ENCODE peak calls at places on chromosomes 2 and 18, in ten cellular contexts. One of them, this sample, is unnamed.

GRCh38 chr18:10482985-10483949 is 28.8 kb downstream of the APCDD1 start:
- DNase-seq in Peyer's patch: peak; percentile 74
- DNase-seq in aorta: peak; percentile 71
- DNase-seq in RWPE2: no peak
- DNase-seq in lung: no peak
- DNase-seq in psoas muscle: no peak
- DNase-seq in A549: no peak
- DNase-seq in GM12878: peak; percentile 73
- DNase-seq in astrocyte: no peak
- DNase-seq in ascending aorta: no peak
- DNase-seq in this sample: peak; percentile 77

GRCh38 chr2:145751634-145752033 is 1231.7 kb upstream of the ZEB2 start:
- DNase-seq in Peyer's patch: no peak
- DNase-seq in aorta: peak; percentile 34
- DNase-seq in RWPE2: no peak
- DNase-seq in lung: no peak
- DNase-seq in psoas muscle: no peak
- DNase-seq in A549: no peak
- DNase-seq in GM12878: peak; percentile 70
- DNase-seq in astrocyte: peak; percentile 78
- DNase-seq in ascending aorta: no peak
- DNase-seq in this sample: no peak

GRCh38 chr2:181810823-181811695 is 80.5 kb upstream of the ITPRID2 start:
- DNase-seq in Peyer's patch: peak; percentile 50
- DNase-seq in aorta: no peak
- DNase-seq in RWPE2: peak; percentile 63
- DNase-seq in lung: no peak
- DNase-seq in psoas muscle: no peak
- DNase-seq in A549: peak; percentile 68
- DNase-seq in GM12878: no peak
- DNase-seq in astrocyte: peak; percentile 97
- DNase-seq in ascending aorta: no peak
- DNase-seq in this sample: peak; percentile 34

GRCh38 chr2:43226558-43226954 is at the start of gene ZFP36L2:
- DNase-seq in Peyer's patch: peak; percentile 98
- DNase-seq in aorta: peak; percentile 98
- DNase-seq in RWPE2: peak; percentile 94
- DNase-seq in lung: peak; percentile 95
- DNase-seq in psoas muscle: peak; percentile 97
- DNase-seq in A549: peak; percentile 97
- DNase-seq in GM12878: no peak
- DNase-seq in astrocyte: peak; percentile 84
- DNase-seq in ascending aorta: peak; percentile 78
- DNase-seq in this sample: peak; percentile 99

GRCh38 chr2:68046642-68047240 is 16.1 kb downstream of the C1D start:
- DNase-seq in Peyer's patch: no peak
- DNase-seq in aorta: no peak
- DNase-seq in RWPE2: no peak
- DNase-seq in lung: no peak
- DNase-seq in psoas muscle: no peak
- DNase-seq in A549: no peak
- DNase-seq in GM12878: no peak
- DNase-seq in astrocyte: no peak
- DNase-seq in ascending aorta: no peak
- DNase-seq in this sample: no peak

GRCh38 chr2:176501652-176502051 is 232.4 kb downstream of the MTX2 start:
- DNase-seq in Peyer's patch: no peak
- DNase-seq in aorta: no peak
- DNase-seq in RWPE2: no peak
- DNase-seq in lung: no peak
- DNase-seq in psoas muscle: no peak
- DNase-seq in A549: no peak
- DNase-seq in GM12878: no peak
- DNase-seq in astrocyte: no peak
- DNase-seq in ascending aorta: no peak
- DNase-seq in this sample: no peak

GRCh38 chr18:55455938-55456337 is 132.1 kb downstream of the TCF4 start:
- DNase-seq in Peyer's patch: no peak
- DNase-seq in aorta: no peak
- DNase-seq in RWPE2: no peak
- DNase-seq in lung: no peak
- DNase-seq in psoas muscle: no peak
- DNase-seq in A549: no peak
- DNase-seq in GM12878: no peak
- DNase-seq in astrocyte: peak; percentile 22
- DNase-seq in ascending aorta: no peak
- DNase-seq in this sample: no peak

GRCh38 chr2:215421859-215422461 is 13.9 kb downstream of the FN1 start:
- DNase-seq in Peyer's patch: no peak
- DNase-seq in aorta: no peak
- DNase-seq in RWPE2: no peak
- DNase-seq in lung: no peak
- DNase-seq in psoas muscle: no peak
- DNase-seq in A549: no peak
- DNase-seq in GM12878: no peak
- DNase-seq in astrocyte: no peak
- DNase-seq in ascending aorta: no peak
- DNase-seq in this sample: no peak

GRCh38 chr2:189995679-189996078 is 66.8 kb downstream of the MSTN start:
- DNase-seq in Peyer's patch: no peak
- DNase-seq in aorta: no peak
- DNase-seq in RWPE2: no peak
- DNase-seq in lung: no peak
- DNase-seq in psoas muscle: no peak
- DNase-seq in A549: no peak
- DNase-seq in GM12878: no peak
- DNase-seq in astrocyte: no peak
- DNase-seq in ascending aorta: no peak
- DNase-seq in this sample: no peak
- H3K9me3 ChIP-seq in Peyer's patch: no peaks in the 10 kb centered on the region
- H3K9me3 ChIP-seq in aorta: peaks cover 1% of the 10 kb centered on the region
- H3K9me3 ChIP-seq in RWPE2: peaks cover 3% of the 10 kb centered on the region
- H3K9me3 ChIP-seq in lung: peaks cover 10% of the 10 kb centered on the region
- H3K9me3 ChIP-seq in psoas muscle: peaks cover 9% of the 10 kb centered on the region
- H3K9me3 ChIP-seq in A549: peaks cover 17% of the 10 kb centered on the region
- H3K9me3 ChIP-seq in GM12878: no peaks in the 10 kb centered on the region
- H3K9me3 ChIP-seq in astrocyte: no peaks in the 10 kb centered on the region
- H3K9me3 ChIP-seq in ascending aorta: peaks cover 5% of the 10 kb centered on the region
- H3K9me3 ChIP-seq in this sample: peaks cover 2% of the 10 kb centered on the region

GRCh38 chr2:160092445-160092844 is 30.0 kb upstream of the PLA2R1 start:
- DNase-seq in Peyer's patch: no peak
- DNase-seq in aorta: no peak
- DNase-seq in RWPE2: no peak
- DNase-seq in lung: no peak
- DNase-seq in psoas muscle: no peak
- DNase-seq in A549: no peak
- DNase-seq in GM12878: no peak
- DNase-seq in astrocyte: no peak
- DNase-seq in ascending aorta: no peak
- DNase-seq in this sample: no peak
- H3K9me3 ChIP-seq in Peyer's patch: peaks cover 28% of the 10 kb centered on the region
- H3K9me3 ChIP-seq in aorta: peaks cover 16% of the 10 kb centered on the region
- H3K9me3 ChIP-seq in RWPE2: peaks cover 18% of the 10 kb centered on the region
- H3K9me3 ChIP-seq in lung: peaks cover 19% of the 10 kb centered on the region
- H3K9me3 ChIP-seq in psoas muscle: peaks cover 34% of the 10 kb centered on the region
- H3K9me3 ChIP-seq in A549: peaks cover 9% of the 10 kb centered on the region
- H3K9me3 ChIP-seq in GM12878: peaks cover 11% of the 10 kb centered on the region
- H3K9me3 ChIP-seq in astrocyte: peaks cover 15% of the 10 kb centered on the region
- H3K9me3 ChIP-seq in ascending aorta: peaks cover 21% of the 10 kb centered on the region
- H3K9me3 ChIP-seq in this sample: peaks cover 6% of the 10 kb centered on the region

DNA sequence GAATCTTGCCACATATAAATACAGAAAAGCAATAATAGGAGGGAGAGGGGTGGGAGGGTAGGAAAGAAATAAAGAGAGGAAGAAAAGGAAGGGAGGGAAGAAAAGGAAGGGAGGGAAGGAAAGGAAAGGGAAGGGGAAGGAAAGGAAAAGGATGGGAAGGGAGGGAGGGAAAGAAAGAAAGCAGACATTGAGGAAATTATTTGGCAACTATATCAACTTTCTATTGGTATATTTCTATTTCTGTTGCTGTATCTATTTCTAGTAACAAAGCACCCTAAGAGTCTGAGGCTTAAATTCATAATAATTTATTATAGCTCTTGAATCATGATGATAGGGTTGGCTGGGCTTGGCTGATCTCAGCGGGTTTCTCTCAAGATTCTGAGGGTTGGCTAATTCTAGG is 648.0 kb downstream of the CCDC85A start:
- DNase-seq in Peyer's patch: no peak
- DNase-seq in aorta: no peak
- DNase-seq in RWPE2: no peak
- DNase-seq in lung: no peak
- DNase-seq in psoas muscle: no peak
- DNase-seq in A549: no peak
- DNase-seq in GM12878: no peak
- DNase-seq in astrocyte: no peak
- DNase-seq in ascending aorta: no peak
- DNase-seq in this sample: no peak
- H3K9me3 ChIP-seq in Peyer's patch: no peaks in the 10 kb centered on the region
- H3K9me3 ChIP-seq in aorta: no peaks in the 10 kb centered on the region
- H3K9me3 ChIP-seq in RWPE2: no peaks in the 10 kb centered on the region
- H3K9me3 ChIP-seq in lung: no peaks in the 10 kb centered on the region
- H3K9me3 ChIP-seq in psoas muscle: no peaks in the 10 kb centered on the region
- H3K9me3 ChIP-seq in A549: no peaks in the 10 kb centered on the region
- H3K9me3 ChIP-seq in GM12878: no peaks in the 10 kb centered on the region
- H3K9me3 ChIP-seq in astrocyte: no peaks in the 10 kb centered on the region
- H3K9me3 ChIP-seq in ascending aorta: no peaks in the 10 kb centered on the region
- H3K9me3 ChIP-seq in this sample: no peaks in the 10 kb centered on the region

DNA sequence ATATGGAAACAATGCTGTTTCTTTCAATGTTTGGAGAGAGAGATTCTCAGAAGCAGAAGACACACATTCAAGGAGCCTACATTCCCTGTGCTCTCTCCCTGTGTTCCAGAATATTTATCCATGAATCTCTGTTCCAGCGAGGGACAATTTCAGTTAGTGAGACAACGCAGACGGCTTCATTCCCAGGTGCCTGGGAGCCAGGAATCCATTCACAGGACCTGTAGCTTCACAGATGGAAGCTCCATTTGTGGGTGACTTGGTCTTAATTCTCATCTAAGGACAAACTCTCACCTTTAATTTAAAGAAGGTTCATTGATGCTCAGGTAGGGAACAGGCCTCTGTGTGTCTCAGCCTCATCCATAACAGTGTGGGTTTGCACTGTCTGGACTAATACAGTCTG is 1156.6 kb downstream of the RPIA start:
- DNase-seq in Peyer's patch: no peak
- DNase-seq in aorta: no peak
- DNase-seq in RWPE2: no peak
- DNase-seq in lung: no peak
- DNase-seq in psoas muscle: no peak
- DNase-seq in A549: no peak
- DNase-seq in GM12878: no peak
- DNase-seq in astrocyte: no peak
- DNase-seq in ascending aorta: no peak
- DNase-seq in this sample: no peak
- H3K9me3 ChIP-seq in Peyer's patch: no peaks in the 10 kb centered on the region
- H3K9me3 ChIP-seq in aorta: no peaks in the 10 kb centered on the region
- H3K9me3 ChIP-seq in RWPE2: peaks cover 3% of the 10 kb centered on the region
- H3K9me3 ChIP-seq in lung: no peaks in the 10 kb centered on the region
- H3K9me3 ChIP-seq in psoas muscle: no peaks in the 10 kb centered on the region
- H3K9me3 ChIP-seq in A549: no peaks in the 10 kb centered on the region
- H3K9me3 ChIP-seq in GM12878: no peaks in the 10 kb centered on the region
- H3K9me3 ChIP-seq in astrocyte: peaks cover 11% of the 10 kb centered on the region
- H3K9me3 ChIP-seq in ascending aorta: no peaks in the 10 kb centered on the region
- H3K9me3 ChIP-seq in this sample: no peaks in the 10 kb centered on the region

GRCh38 chr2:29075894-29076700 is 1.8 kb upstream of the PCARE start:
- DNase-seq in Peyer's patch: no peak
- DNase-seq in aorta: no peak
- DNase-seq in RWPE2: no peak
- DNase-seq in lung: no peak
- DNase-seq in psoas muscle: no peak
- DNase-seq in A549: no peak
- DNase-seq in GM12878: no peak
- DNase-seq in astrocyte: peak; percentile 24
- DNase-seq in ascending aorta: no peak
- DNase-seq in this sample: no peak

GRCh38 chr2:29073913-29074312 is 410 bp downstream of the PCARE start:
- DNase-seq in Peyer's patch: no peak
- DNase-seq in aorta: no peak
- DNase-seq in RWPE2: no peak
- DNase-seq in lung: no peak
- DNase-seq in psoas muscle: no peak
- DNase-seq in A549: no peak
- DNase-seq in GM12878: no peak
- DNase-seq in astrocyte: no peak
- DNase-seq in ascending aorta: no peak
- DNase-seq in this sample: no peak

GRCh38 chr2:29072971-29073725 is 1.2 kb downstream of the PCARE start:
- DNase-seq in Peyer's patch: no peak
- DNase-seq in aorta: no peak
- DNase-seq in RWPE2: no peak
- DNase-seq in lung: no peak
- DNase-seq in psoas muscle: no peak
- DNase-seq in A549: no peak
- DNase-seq in GM12878: no peak
- DNase-seq in astrocyte: no peak
- DNase-seq in ascending aorta: no peak
- DNase-seq in this sample: no peak

GRCh38 chr2:29072251-29072650 is 2.1 kb downstream of the PCARE start:
- DNase-seq in Peyer's patch: no peak
- DNase-seq in aorta: no peak
- DNase-seq in RWPE2: no peak
- DNase-seq in lung: no peak
- DNase-seq in psoas muscle: no peak
- DNase-seq in A549: no peak
- DNase-seq in GM12878: no peak
- DNase-seq in astrocyte: no peak
- DNase-seq in ascending aorta: no peak
- DNase-seq in this sample: no peak

DNA sequence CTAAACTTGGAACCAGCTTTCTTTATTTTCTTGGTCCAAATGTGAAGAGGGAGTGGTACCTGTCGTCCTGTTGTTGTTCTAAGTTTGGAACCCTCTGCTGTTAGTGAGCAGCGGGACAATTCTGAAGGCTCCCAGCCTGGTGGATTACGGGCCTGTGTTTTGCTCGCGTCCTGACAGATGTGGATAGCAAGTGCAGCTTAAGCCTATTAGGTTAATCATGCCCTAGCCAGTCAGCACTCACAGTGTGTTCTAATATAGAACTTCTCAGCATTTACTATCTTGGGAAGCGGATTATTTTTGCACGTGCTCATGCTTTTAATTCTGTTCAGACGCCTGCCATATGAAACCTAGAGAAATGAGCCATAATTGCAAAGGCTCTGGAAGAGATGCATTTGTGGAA is at the start of gene PCARE:
- DNase-seq in Peyer's patch: no peak
- DNase-seq in aorta: no peak
- DNase-seq in RWPE2: no peak
- DNase-seq in lung: no peak
- DNase-seq in psoas muscle: no peak
- DNase-seq in A549: no peak
- DNase-seq in GM12878: no peak
- DNase-seq in astrocyte: no peak
- DNase-seq in ascending aorta: no peak
- DNase-seq in this sample: no peak
- H3K9me3 ChIP-seq in Peyer's patch: no peaks in the 10 kb centered on the region
- H3K9me3 ChIP-seq in aorta: peaks cover 6% of the 10 kb centered on the region
- H3K9me3 ChIP-seq in RWPE2: no peaks in the 10 kb centered on the region
- H3K9me3 ChIP-seq in lung: no peaks in the 10 kb centered on the region
- H3K9me3 ChIP-seq in psoas muscle: peaks cover 6% of the 10 kb centered on the region
- H3K9me3 ChIP-seq in A549: peaks cover 5% of the 10 kb centered on the region
- H3K9me3 ChIP-seq in GM12878: peaks cover 2% of the 10 kb centered on the region
- H3K9me3 ChIP-seq in astrocyte: no peaks in the 10 kb centered on the region
- H3K9me3 ChIP-seq in ascending aorta: no peaks in the 10 kb centered on the region
- H3K9me3 ChIP-seq in this sample: no peaks in the 10 kb centered on the region